ENCODE peak calls at places on chromosomes 1 and 21, in eight cellular contexts. W, X, L, H, B, O, Y and J are unnamed samples.

GRCh38 chr1:225973158-225973557 is 26.0 kb downstream of the SDE2 start:
- DNase-seq in W (peak; percentile 52), X (no peak), L (no peak), H (peak; percentile 96), B (no peak), O (peak; percentile 71), Y (peak; percentile 41), J (peak; percentile 63)

GRCh38 chr1:10755977-10756521 is 40.4 kb downstream of the CASZ1 start:
- DNase-seq in W (peak; percentile 76), X (no peak), L (peak; percentile 29), H (no peak), B (no peak), O (peak; percentile 93), Y (peak; percentile 54), J (peak; percentile 41)

GRCh38 chr1:185679220-185679619 is 55.0 kb upstream of the HMCN1 start:
- DNase-seq in W (no peak), X (no peak), L (no peak), H (no peak), B (no peak), O (no peak), Y (no peak), J (no peak)

GRCh38 chr1:18090636-18091035 is 17.0 kb upstream of the IGSF21 start:
- DNase-seq in W (no peak), X (peak; percentile 48), L (no peak), H (no peak), B (no peak), O (no peak), Y (no peak), J (no peak)

GRCh38 chr1:202221911-202222909 is 28.6 kb downstream of the LGR6 start:
- DNase-seq in W (peak; percentile 77), X (peak; percentile 11), L (no peak), H (no peak), B (no peak), O (no peak), Y (peak; percentile 96), J (no peak)

GRCh38 chr1:109878531-109878930 is 32.1 kb upstream of the CSF1 start:
- DNase-seq in W (no peak), X (no peak), L (no peak), H (no peak), B (no peak), O (no peak), Y (no peak), J (no peak)

GRCh38 chr1:23718482-23718881 is 24.8 kb upstream of the ELOA start:
- DNase-seq in W (no peak), X (peak; percentile 14), L (no peak), H (no peak), B (no peak), O (peak; percentile 24), Y (peak; percentile 33), J (peak; percentile 13)

GRCh38 chr1:232575524-232576040 is 54.4 kb downstream of the SIPA1L2 start:
- DNase-seq in W (peak; percentile 18), X (no peak), L (no peak), H (no peak), B (no peak), O (no peak), Y (no peak), J (no peak)

GRCh38 chr1:3491291-3492246 is 37.1 kb downstream of the ARHGEF16 start:
- DNase-seq in W (peak; percentile 23), X (peak; percentile 53), L (peak; percentile 84), H (no peak), B (peak; percentile 77), O (peak; percentile 62), Y (peak; percentile 66), J (peak; percentile 81)

GRCh38 chr1:32215629-32216505 is 6.3 kb downstream of the TMEM234 start:
- DNase-seq in W (peak; percentile 47), X (peak; percentile 26), L (peak; percentile 35), H (peak; percentile 71), B (peak; percentile 21), O (peak; percentile 75), Y (peak; percentile 71), J (peak; percentile 52)

GRCh38 chr1:57218487-57219079 is 205.3 kb downstream of the DAB1 start:
- DNase-seq in W (no peak), X (no peak), L (no peak), H (no peak), B (no peak), O (no peak), Y (no peak), J (no peak)

GRCh38 chr1:918353-918752 is 5.4 kb upstream of the SAMD11 start:
- DNase-seq in W (no peak), X (no peak), L (no peak), H (no peak), B (no peak), O (no peak), Y (no peak), J (no peak)

GRCh38 chr1:153122831-153123421 is 9.6 kb upstream of the SPRR2F start:
- DNase-seq in W (peak; percentile 98), X (peak; percentile 59), L (no peak), H (peak; percentile 75), B (no peak), O (no peak), Y (peak; percentile 79), J (no peak)

GRCh38 chr1:34149501-34149900 is 15.5 kb downstream of the CSMD2 start:
- DNase-seq in W (no peak), X (no peak), L (no peak), H (no peak), B (no peak), O (no peak), Y (no peak), J (no peak)

GRCh38 chr1:248611883-248612282 is 14.4 kb upstream of the OR2T10 start:
- DNase-seq in W (no peak), X (no peak), L (no peak), H (no peak), B (no peak), O (no peak), Y (no peak), J (no peak)

GRCh38 chr1:107739651-107740050 is 225.3 kb downstream of the VAV3 start:
- DNase-seq in W (no peak), X (no peak), L (no peak), H (no peak), B (no peak), O (no peak), Y (no peak), J (no peak)

GRCh38 chr1:209095627-209096595 is 487.6 kb upstream of the CAMK1G start:
- DNase-seq in W (no peak), X (no peak), L (no peak), H (no peak), B (no peak), O (no peak), Y (peak; percentile 88), J (no peak)

GRCh38 chr1:198701766-198702539 is 63.1 kb downstream of the PTPRC start:
- DNase-seq in W (peak; percentile 41), X (peak; percentile 15), L (no peak), H (no peak), B (no peak), O (no peak), Y (no peak), J (no peak)

GRCh38 chr1:160708118-160708517 is 3.5 kb downstream of the CD48 start:
- DNase-seq in W (no peak), X (no peak), L (no peak), H (no peak), B (no peak), O (no peak), Y (no peak), J (no peak)

GRCh38 chr1:21541835-21542234 is 32.6 kb downstream of the ALPL start:
- DNase-seq in W (no peak), X (no peak), L (no peak), H (no peak), B (peak; percentile 44), O (no peak), Y (no peak), J (no peak)

GRCh38 chr1:96641292-96641691 is 80.3 kb upstream of the PTBP2 start:
- DNase-seq in W (no peak), X (no peak), L (no peak), H (no peak), B (no peak), O (no peak), Y (no peak), J (no peak)

GRCh38 chr1:168260393-168260792 is 20.3 kb upstream of the TBX19 start:
- DNase-seq in W (peak; percentile 42), X (peak; percentile 74), L (no peak), H (peak; percentile 33), B (no peak), O (no peak), Y (no peak), J (no peak)

GRCh38 chr1:89126234-89126580 is 293 bp upstream of the GBP2 start:
- DNase-seq in W (no peak), X (no peak), L (no peak), H (no peak), B (no peak), O (no peak), Y (no peak), J (no peak)

GRCh38 chr1:61370177-61370907 is 288.0 kb downstream of the NFIA start:
- DNase-seq in W (no peak), X (no peak), L (no peak), H (no peak), B (no peak), O (no peak), Y (no peak), J (no peak)

GRCh38 chr1:115089443-115090340 is at the start of gene TSPAN2:
- DNase-seq in W (peak; percentile 36), X (peak; percentile 69), L (peak; percentile 54), H (no peak), B (peak; percentile 71), O (peak; percentile 20), Y (peak; percentile 62), J (peak; percentile 52)

GRCh38 chr21:17848228-17848627 is 29.1 kb upstream of the C21orf91 start:
- DNase-seq in W (no peak), X (no peak), L (no peak), H (no peak), B (peak; percentile 42), O (peak; percentile 1), Y (peak; percentile 66), J (no peak)

GRCh38 chr1:185789846-185790735 is 55.9 kb downstream of the HMCN1 start:
- DNase-seq in W (no peak), X (no peak), L (no peak), H (no peak), B (no peak), O (no peak), Y (no peak), J (no peak)

GRCh38 chr1:57404914-57405313 is 18.9 kb downstream of the DAB1 start:
- DNase-seq in W (no peak), X (no peak), L (no peak), H (no peak), B (no peak), O (no peak), Y (no peak), J (no peak)

GRCh38 chr1:47575855-47576757 is 138.3 kb downstream of the FOXD2 start:
- DNase-seq in W (no peak), X (no peak), L (no peak), H (no peak), B (no peak), O (no peak), Y (no peak), J (no peak)

GRCh38 chr1:182611787-182612186 is 7.6 kb upstream of the RGS16 start:
- DNase-seq in W (peak; percentile 94), X (peak; percentile 90), L (no peak), H (peak; percentile 88), B (no peak), O (no peak), Y (no peak), J (peak; percentile 68)

GRCh38 chr1:168372307-168372706 is 91.6 kb downstream of the TBX19 start:
- DNase-seq in W (no peak), X (no peak), L (no peak), H (no peak), B (no peak), O (no peak), Y (no peak), J (no peak)

GRCh38 chr1:62177621-62178020 is 17.0 kb upstream of the L1TD1 start:
- DNase-seq in W (no peak), X (no peak), L (no peak), H (no peak), B (no peak), O (no peak), Y (no peak), J (no peak)

GRCh38 chr1:205680073-205680851 is at the start of gene SLC45A3:
- DNase-seq in W (peak; percentile 32), X (peak; percentile 28), L (no peak), H (peak; percentile 53), B (peak; percentile 71), O (peak; percentile 44), Y (peak; percentile 55), J (peak; percentile 55)

GRCh38 chr1:143611159-143611558 is 360.6 kb downstream of the FAM72C start:
- DNase-seq in W (no peak), X (no peak), L (no peak), H (no peak), B (no peak), O (no peak), Y (no peak), J (no peak)